ENCODE peak calls at places on chromosomes 2 and 18, in eight cellular contexts. E is pancreas, J is endothelial cell of umbilical vein, K is prostate gland, N is ovary, P is lower lobe of right lung, B is GM06990, Z is neural progenitor cell. V is an unnamed sample.

GRCh38 chr2:116719841-116720240 is 1094.7 kb upstream of the DDX18 start:
- DNase-seq in E (no peak), J (peak; percentile 29), K (no peak), N (peak; percentile 20), P (no peak), B (no peak), Z (no peak), V (peak; percentile 85)

GRCh38 chr18:3920832-3921231 is 470.9 kb downstream of the TGIF1 start:
- DNase-seq in E (no peak), J (no peak), K (no peak), N (no peak), P (no peak), B (no peak), Z (no peak), V (no peak)

GRCh38 chr2:69729266-69729665 is 12.7 kb upstream of the ANXA4 start:
- DNase-seq in E (no peak), J (no peak), K (no peak), N (no peak), P (no peak), B (no peak), Z (no peak), V (no peak)

GRCh38 chr2:216516730-216517350 is 18.2 kb downstream of the RPL37A start:
- DNase-seq in E (no peak), J (peak; percentile 66), K (no peak), N (no peak), P (no peak), B (no peak), Z (peak; percentile 44), V (peak; percentile 69)

GRCh38 chr2:8456149-8457091 is 225.4 kb upstream of the ID2 start:
- DNase-seq in E (no peak), J (no peak), K (no peak), N (no peak), P (no peak), B (no peak), Z (no peak), V (no peak)

GRCh38 chr2:45006041-45006941 is 3.0 kb downstream of the SIX2 start:
- DNase-seq in E (no peak), J (no peak), K (no peak), N (no peak), P (no peak), B (no peak), Z (peak; percentile 31), V (no peak)

GRCh38 chr2:17935242-17935885 is 56.9 kb downstream of the KCNS3 start:
- DNase-seq in E (no peak), J (no peak), K (no peak), N (no peak), P (no peak), B (no peak), Z (no peak), V (no peak)

GRCh38 chr2:16323551-16324543 is 341.8 kb downstream of the CYRIA start:
- DNase-seq in E (no peak), J (no peak), K (no peak), N (no peak), P (no peak), B (no peak), Z (no peak), V (no peak)

GRCh38 chr2:151576080-151576479 is 158.2 kb downstream of the NEB start:
- DNase-seq in E (no peak), J (no peak), K (no peak), N (no peak), P (peak; percentile 74), B (no peak), Z (no peak), V (no peak)

GRCh38 chr2:32355976-32356734 is 668 bp upstream of the BIRC6 start:
- DNase-seq in E (no peak), J (no peak), K (no peak), N (no peak), P (no peak), B (no peak), Z (no peak), V (no peak)

GRCh38 chr2:96202152-96202856 is 6.3 kb downstream of the STARD7 start:
- DNase-seq in E (no peak), J (no peak), K (no peak), N (no peak), P (peak; percentile 58), B (no peak), Z (no peak), V (no peak)

GRCh38 chr2:122061206-122061605 is 305.8 kb downstream of the TSN start:
- DNase-seq in E (no peak), J (no peak), K (no peak), N (no peak), P (no peak), B (no peak), Z (no peak), V (no peak)

GRCh38 chr2:236366406-236366805 is 102.2 kb upstream of the ASB18 start:
- DNase-seq in E (no peak), J (no peak), K (no peak), N (no peak), P (no peak), B (no peak), Z (no peak), V (no peak)

GRCh38 chr18:46609048-46609447 is 48.0 kb downstream of the LOXHD1 start:
- DNase-seq in E (no peak), J (no peak), K (no peak), N (no peak), P (no peak), B (no peak), Z (no peak), V (no peak)

GRCh38 chr2:74915743-74916142 is 42.7 kb upstream of the POLE4 start:
- DNase-seq in E (no peak), J (no peak), K (no peak), N (no peak), P (no peak), B (no peak), Z (no peak), V (peak; percentile 60)

GRCh38 chr2:30666307-30666874 is 140.9 kb downstream of the CAPN13 start:
- DNase-seq in E (no peak), J (peak; percentile 57), K (no peak), N (no peak), P (no peak), B (peak; percentile 24), Z (no peak), V (peak; percentile 93)

DNA sequence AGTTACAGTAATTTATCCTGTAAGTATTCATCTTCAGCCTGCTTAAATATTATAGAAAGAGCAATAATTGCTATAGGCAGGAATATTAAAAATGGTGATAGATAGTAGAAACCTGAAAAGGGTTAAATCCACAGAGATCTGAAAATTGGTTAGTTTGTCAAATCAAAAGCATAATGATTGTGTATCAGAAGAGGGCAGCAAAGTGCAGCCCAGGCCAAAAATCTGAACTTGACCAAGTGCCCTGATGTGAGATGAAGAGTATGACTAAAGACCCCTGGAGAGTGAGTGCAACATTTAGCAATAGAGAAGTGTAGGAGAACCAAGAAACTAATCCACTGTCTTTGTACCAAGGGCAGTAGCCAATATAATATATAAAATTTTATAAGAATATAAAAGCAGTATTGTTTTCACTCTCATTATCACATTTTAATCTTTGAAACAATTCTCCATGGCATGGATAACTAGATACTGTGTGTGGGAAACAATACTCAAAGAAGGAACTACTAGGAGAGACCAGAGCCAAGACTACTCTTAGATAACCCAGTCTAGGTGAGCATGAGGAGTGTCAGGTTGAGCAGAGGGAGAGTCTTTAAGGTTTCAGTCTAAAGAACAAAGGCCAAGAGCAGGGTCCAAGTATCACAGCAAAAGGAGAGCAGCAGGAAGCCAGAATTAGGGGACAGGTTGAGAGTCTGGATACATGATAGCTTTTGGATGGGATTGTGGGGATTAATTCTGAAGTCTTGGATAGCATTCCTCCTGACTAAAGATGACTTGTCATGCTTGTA is 148.7 kb downstream of the CALCRL start:
- DNase-seq in E (no peak), J (peak; percentile 75), K (no peak), N (no peak), P (no peak), B (no peak), Z (no peak), V (peak; percentile 54)
- TF ChIP-seq CTCF in E (no peak), J (peak; percentile 40), K (no peak), N (no peak), P (peak; percentile 33), B (peak; percentile 41), Z (peak; percentile 20), V (peak; percentile 36)

DNA sequence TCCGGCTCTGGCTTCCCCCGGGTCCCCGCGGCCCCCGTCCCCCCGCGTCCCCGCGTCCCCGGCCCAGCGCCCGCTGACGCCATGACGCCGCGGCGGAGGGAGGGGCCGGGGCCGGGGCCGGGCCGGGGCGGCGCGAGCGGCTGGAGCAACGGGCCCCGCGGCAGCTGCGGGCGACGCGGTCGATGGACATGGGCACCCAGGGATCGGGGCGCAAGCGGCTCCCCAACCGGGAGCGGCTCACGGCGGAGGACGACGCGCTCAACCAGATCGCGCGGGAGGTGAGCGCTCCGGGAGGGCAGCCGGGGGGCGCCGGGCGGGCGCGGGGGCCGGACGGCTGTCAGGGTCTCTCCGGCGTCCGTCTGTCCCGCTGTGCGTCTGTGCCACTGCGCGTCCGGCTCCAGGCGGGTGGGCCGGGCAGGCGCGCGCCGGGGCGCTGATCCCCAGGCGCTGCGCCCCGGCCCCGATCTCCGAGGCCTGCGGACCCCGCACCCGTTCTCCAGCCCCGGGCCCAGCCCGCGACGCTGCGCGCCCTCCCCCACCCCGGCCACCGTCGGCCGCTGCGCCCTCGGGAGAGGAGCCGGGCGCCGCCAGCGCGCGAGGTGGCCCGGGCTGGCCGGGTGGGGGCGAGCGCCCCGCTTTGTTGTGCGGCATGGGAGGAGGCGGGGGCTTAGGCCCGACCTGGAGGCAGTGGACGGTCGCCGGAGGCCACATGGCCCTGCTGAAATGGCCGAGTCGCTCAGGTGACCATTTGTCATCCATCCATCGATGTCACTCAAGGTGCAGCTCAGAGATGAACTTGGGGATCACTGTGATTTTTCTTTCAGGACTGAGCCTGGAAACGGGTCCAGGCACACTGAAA is at the start of gene LRRFIP1:
- DNase-seq in E (peak; percentile 83), J (peak; percentile 31), K (no peak), N (peak; percentile 50), P (no peak), B (no peak), Z (peak; percentile 76), V (no peak)
- H3K4me3 ChIP-seq in E (peak within 1 kb of the TSS; percentile 40), J (peak within 1 kb of the TSS; percentile 81), K (peak within 1 kb of the TSS; percentile 77), N (peak within 1 kb of the TSS; percentile 87), P (peak within 1 kb of the TSS; percentile 66), B (peak within 1 kb of the TSS; percentile 7), Z (peak within 1 kb of the TSS; percentile 67), V (peak within 1 kb of the TSS; percentile 63)

GRCh38 chr2:172086349-172087190 is 1.3 kb downstream of the DLX1 start:
- DNase-seq in E (peak; percentile 74), J (peak; percentile 20), K (no peak), N (no peak), P (no peak), B (no peak), Z (peak; percentile 94), V (no peak)
- TF ChIP-seq CTCF in E (no peak), J (peak; percentile 3), K (no peak), N (no peak), P (no peak), B (no peak), Z (peak; percentile 40), V (peak; percentile 16)

GRCh38 chr2:19329445-19329844 is 29.0 kb downstream of the OSR1 start:
- DNase-seq in E (no peak), J (no peak), K (no peak), N (no peak), P (no peak), B (no peak), Z (peak; percentile 12), V (no peak)

GRCh38 chr2:19331452-19331851 is 27.0 kb downstream of the OSR1 start:
- DNase-seq in E (no peak), J (no peak), K (no peak), N (no peak), P (no peak), B (no peak), Z (no peak), V (no peak)

GRCh38 chr2:19332503-19332902 is 25.9 kb downstream of the OSR1 start:
- DNase-seq in E (no peak), J (no peak), K (no peak), N (no peak), P (no peak), B (no peak), Z (no peak), V (no peak)

GRCh38 chr2:19330436-19330835 is 28.0 kb downstream of the OSR1 start:
- DNase-seq in E (no peak), J (no peak), K (no peak), N (no peak), P (no peak), B (no peak), Z (no peak), V (no peak)
- H3K4me3 ChIP-seq in E (no peak overlapping the region), J (no peak overlapping the region), K (no peak overlapping the region), N (no peak overlapping the region), P (no peak overlapping the region), B (no peak overlapping the region), Z (no peak overlapping the region), V (no peak overlapping the region)

V was measured in astrocyte of the spinal cord.